ENCODE peak calls at places on chromosomes 13 and 19, in seven cellular contexts. B is A549, V is left ventricle myocardium inferior, S is lower lobe of right lung, D is GM23338, P is mammary epithelial cell, O is right cardiac atrium. I is an unnamed sample. For H3K4me1, the result is how much of the 10 kb centered on the place peaks cover.

GRCh38 chr13:51913421-51914136 is 51.8 kb downstream of the CCDC70 start:
- DNase-seq in B (no peak), V (no peak), S (no peak), D (peak), P (no peak), O (no peak), I (no peak)

GRCh38 chr13:39415403-39415802 is 187.6 kb downstream of the LHFPL6 start:
- DNase-seq in B (no peak), V (peak), S (peak), D (peak), P (peak), O (peak), I (peak)

GRCh38 chr19:35118268-35119026 is 2.8 kb downstream of the FXYD3 start:
- DNase-seq in B (no peak), V (no peak), S (peak), D (no peak), P (no peak), O (peak), I (no peak)

GRCh38 chr19:16516381-16516780 is 20.2 kb downstream of the C19orf44 start:
- DNase-seq in B (no peak), V (no peak), S (no peak), D (no peak), P (no peak), O (no peak), I (no peak)

GRCh38 chr13:32426191-32426980 is 1.5 kb downstream of the N4BP2L1 start:
- DNase-seq in B (no peak), V (no peak), S (no peak), D (no peak), P (no peak), O (no peak), I (no peak)

GRCh38 chr13:66657165-66657895 is 572.8 kb downstream of the PCDH9 start:
- DNase-seq in B (peak), V (peak), S (peak), D (peak), P (peak), O (peak), I (no peak)

GRCh38 chr13:48559638-48560320 is 26.9 kb upstream of the RCBTB2 start:
- DNase-seq in B (no peak), V (no peak), S (no peak), D (no peak), P (peak), O (no peak), I (no peak)

GRCh38 chr13:41122838-41123237 is 9.8 kb downstream of the KBTBD6 start:
- DNase-seq in B (no peak), V (no peak), S (no peak), D (no peak), P (peak), O (no peak), I (no peak)

GRCh38 chr19:22832031-22832762 is at the start of gene ZNF723:
- DNase-seq in B (no peak), V (no peak), S (peak), D (peak), P (no peak), O (no peak), I (no peak)

GRCh38 chr19:49200238-49200862 is 42.8 kb downstream of the TRPM4 start:
- DNase-seq in B (peak), V (no peak), S (peak), D (peak), P (no peak), O (no peak), I (no peak)

GRCh38 chr13:84097148-84097547 is 214.9 kb upstream of the SLITRK1 start:
- DNase-seq in B (no peak), V (no peak), S (no peak), D (no peak), P (no peak), O (no peak), I (no peak)

GRCh38 chr13:31781064-31781463 is 41.7 kb downstream of the RXFP2 start:
- DNase-seq in B (no peak), V (no peak), S (no peak), D (no peak), P (no peak), O (no peak), I (no peak)

GRCh38 chr13:45206340-45206739 is 5.5 kb upstream of the KCTD4 start:
- DNase-seq in B (peak), V (no peak), S (no peak), D (no peak), P (peak), O (no peak), I (no peak)

GRCh38 chr13:24618219-24618955 is 61.8 kb upstream of the ATP12A start:
- DNase-seq in B (no peak), V (no peak), S (no peak), D (no peak), P (no peak), O (no peak), I (no peak)

GRCh38 chr13:106573279-106573831 is 5.4 kb upstream of the ARGLU1 start:
- DNase-seq in B (no peak), V (no peak), S (no peak), D (no peak), P (no peak), O (no peak), I (no peak)

GRCh38 chr19:6802336-6803035 is 30.0 kb downstream of the VAV1 start:
- DNase-seq in B (peak), V (peak), S (peak), D (peak), P (no peak), O (peak), I (no peak)

GRCh38 chr19:18312021-18312534 is 10.8 kb downstream of the LSM4 start:
- DNase-seq in B (no peak), V (no peak), S (no peak), D (no peak), P (no peak), O (no peak), I (no peak)

GRCh38 chr13:99972190-99972731 is 694 bp upstream of the ZIC5 start:
- DNase-seq in B (no peak), V (no peak), S (no peak), D (peak), P (no peak), O (no peak), I (no peak)

GRCh38 chr13:51240888-51241475 is 18.8 kb downstream of the FAM124A start:
- DNase-seq in B (no peak), V (no peak), S (no peak), D (no peak), P (no peak), O (no peak), I (no peak)

GRCh38 chr13:33349996-33350826 is 64.7 kb upstream of the STARD13 start:
- DNase-seq in B (peak), V (peak), S (peak), D (peak), P (no peak), O (peak), I (peak)

GRCh38 chr13:97101912-97102311 is 107.6 kb upstream of the OXGR1 start:
- DNase-seq in B (no peak), V (no peak), S (no peak), D (no peak), P (no peak), O (no peak), I (no peak)

GRCh38 chr13:59948686-59949085 is 215.0 kb downstream of the DIAPH3 start:
- DNase-seq in B (no peak), V (no peak), S (no peak), D (no peak), P (no peak), O (no peak), I (no peak)

GRCh38 chr19:43572172-43572588 is 3.1 kb downstream of the XRCC1 start:
- DNase-seq in B (no peak), V (no peak), S (no peak), D (no peak), P (no peak), O (no peak), I (no peak)

GRCh38 chr19:56746367-56746766 is 74.8 kb upstream of the ZNF835 start:
- DNase-seq in B (no peak), V (no peak), S (no peak), D (no peak), P (no peak), O (no peak), I (no peak)

GRCh38 chr13:65836066-65836465 is 1394.1 kb downstream of the PCDH9 start:
- DNase-seq in B (no peak), V (no peak), S (no peak), D (no peak), P (no peak), O (no peak), I (no peak)

GRCh38 chr13:99863789-99864626 is 107.6 kb downstream of the ZIC5 start:
- DNase-seq in B (no peak), V (no peak), S (no peak), D (no peak), P (no peak), O (no peak), I (no peak)

GRCh38 chr13:66367356-66367755 is 862.8 kb downstream of the PCDH9 start:
- DNase-seq in B (no peak), V (no peak), S (no peak), D (no peak), P (no peak), O (no peak), I (no peak)

GRCh38 chr13:53158201-53158600 is 129.6 kb downstream of the OLFM4 start:
- DNase-seq in B (no peak), V (no peak), S (no peak), D (no peak), P (no peak), O (no peak), I (no peak)

GRCh38 chr19:3849092-3849491 is 19.7 kb downstream of the ZFR2 start:
- DNase-seq in B (no peak), V (no peak), S (no peak), D (peak), P (peak), O (no peak), I (no peak)

GRCh38 chr19:34493038-34493648 is 11.6 kb downstream of the WTIP start:
- DNase-seq in B (no peak), V (no peak), S (no peak), D (no peak), P (no peak), O (no peak), I (peak)

GRCh38 chr19:16074488-16075365 is 1.6 kb upstream of the TPM4 start:
- DNase-seq in B (no peak), V (no peak), S (peak), D (no peak), P (no peak), O (no peak), I (peak)

GRCh38 chr13:52950436-52950960 is 78.1 kb upstream of the OLFM4 start:
- DNase-seq in B (no peak), V (no peak), S (no peak), D (no peak), P (no peak), O (no peak), I (no peak)

GRCh38 chr13:30998548-30999140 is 66.2 kb downstream of the TEX26 start:
- DNase-seq in B (no peak), V (no peak), S (no peak), D (no peak), P (peak), O (no peak), I (peak)

GRCh38 chr19:35642798-35643254 is 1.3 kb downstream of the ETV2 start:
- DNase-seq in B (no peak), V (no peak), S (no peak), D (peak), P (no peak), O (no peak), I (peak)

GRCh38 chr13:20514866-20515265 is 10.8 kb downstream of the CRYL1 start:
- DNase-seq in B (no peak), V (no peak), S (no peak), D (no peak), P (no peak), O (no peak), I (no peak)

GRCh38 chr13:43110036-43110435 is 86.7 kb downstream of the DNAJC15 start:
- DNase-seq in B (no peak), V (no peak), S (no peak), D (no peak), P (no peak), O (no peak), I (no peak)

GRCh38 chr13:39023316-39023715 is 14.6 kb downstream of the PROSER1 start:
- DNase-seq in B (no peak), V (no peak), S (no peak), D (peak), P (no peak), O (no peak), I (no peak)

GRCh38 chr19:13817018-13817614 is 21.9 kb downstream of the ZSWIM4 start:
- DNase-seq in B (no peak), V (no peak), S (peak), D (peak), P (no peak), O (no peak), I (no peak)

GRCh38 chr13:49421391-49421790 is 22.5 kb downstream of the CAB39L start:
- DNase-seq in B (no peak), V (no peak), S (no peak), D (peak), P (peak), O (no peak), I (no peak)

DNA sequence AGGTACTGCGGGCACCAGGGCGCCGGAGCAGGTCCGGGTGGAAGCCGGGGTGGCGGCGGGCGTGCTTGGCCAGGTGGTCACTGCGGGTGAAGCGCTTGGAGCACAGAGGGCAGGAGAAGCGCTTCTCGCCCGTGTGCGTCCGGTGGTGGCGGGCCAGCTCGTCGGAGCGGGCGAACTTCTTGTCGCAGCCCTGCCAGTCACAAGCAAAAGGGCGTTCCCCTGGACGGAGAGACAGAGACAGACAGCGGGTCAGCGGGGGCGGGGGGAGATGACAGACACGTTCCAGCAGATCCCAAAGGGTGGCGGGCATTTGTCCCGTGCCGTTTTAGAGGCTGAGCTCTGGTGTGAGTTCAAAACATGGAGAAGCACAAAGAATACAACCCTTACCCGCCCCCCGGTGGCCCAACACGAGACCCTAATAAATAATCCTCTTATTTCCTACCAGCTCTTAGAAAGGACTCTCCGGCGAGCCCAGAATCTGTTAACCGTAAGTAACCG is 6.3 kb upstream of the REXO1 start:
- DNase-seq in B (no peak), V (peak), S (peak), D (peak), P (no peak), O (peak), I (no peak)
- H3K4me1 ChIP-seq in B (half or more), V (half or more), S (half or more), D (under half), P (half or more), O (under half), I (under half)

DNA sequence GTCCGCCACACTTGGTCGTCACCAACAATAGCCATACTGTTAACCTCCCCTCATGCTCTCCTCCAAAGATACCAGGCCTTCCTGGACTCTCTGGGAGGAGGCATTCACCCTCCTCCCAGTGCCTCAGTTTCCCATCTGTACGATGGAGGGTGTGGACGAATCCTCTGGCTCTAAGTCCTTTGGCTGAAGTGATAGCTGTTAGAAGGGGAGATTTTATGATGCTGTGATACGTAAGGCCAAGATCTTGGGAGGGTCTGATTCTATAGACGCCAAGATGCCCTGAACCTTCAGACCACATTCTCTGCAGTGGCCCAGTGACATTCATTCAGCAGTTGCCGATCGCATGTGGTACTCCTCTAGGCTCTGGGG is 14.8 kb upstream of the NOP53 start:
- DNase-seq in B (no peak), V (no peak), S (no peak), D (no peak), P (no peak), O (no peak), I (no peak)
- H3K4me1 ChIP-seq in B (under half), V (half or more), S (half or more), D (under half), P (under half), O (under half), I (under half)

GRCh38 chr13:110521946-110522345 is 39.6 kb downstream of the RAB20 start:
- DNase-seq in B (no peak), V (no peak), S (peak), D (no peak), P (no peak), O (no peak), I (no peak)

GRCh38 chr13:110521296-110521680 is 40.2 kb downstream of the RAB20 start:
- DNase-seq in B (no peak), V (no peak), S (no peak), D (no peak), P (no peak), O (no peak), I (no peak)

GRCh38 chr13:110519046-110519445 is 42.5 kb downstream of the RAB20 start:
- DNase-seq in B (no peak), V (no peak), S (no peak), D (no peak), P (no peak), O (peak), I (no peak)

GRCh38 chr13:110519506-110519905 is 42.0 kb downstream of the RAB20 start:
- DNase-seq in B (no peak), V (no peak), S (no peak), D (no peak), P (no peak), O (peak), I (no peak)

GRCh38 chr13:110520431-110521295 is 40.9 kb downstream of the RAB20 start:
- DNase-seq in B (no peak), V (peak), S (peak), D (no peak), P (no peak), O (peak), I (peak)
- H3K4me1 ChIP-seq in B (under half), V (half or more), S (half or more), D (under half), P (under half), O (under half), I (under half)

GRCh38 chr13:98543380-98544104 is 33.4 kb downstream of the STK24 start:
- DNase-seq in B (no peak), V (no peak), S (no peak), D (no peak), P (no peak), O (no peak), I (no peak)
- H3K4me1 ChIP-seq in B (under half), V (half or more), S (half or more), D (under half), P (under half), O (under half), I (under half)

GRCh38 chr19:54418930-54419800 is 3.9 kb downstream of the TTYH1 start:
- DNase-seq in B (no peak), V (no peak), S (no peak), D (no peak), P (no peak), O (peak), I (no peak)

GRCh38 chr19:54415901-54416621 is 797 bp downstream of the TTYH1 start:
- DNase-seq in B (no peak), V (no peak), S (no peak), D (no peak), P (no peak), O (no peak), I (no peak)

GRCh38 chr19:54420068-54420382 is 4.8 kb downstream of the TTYH1 start:
- DNase-seq in B (no peak), V (no peak), S (no peak), D (no peak), P (no peak), O (no peak), I (no peak)

GRCh38 chr19:54416695-54417491 is 1.6 kb downstream of the TTYH1 start:
- DNase-seq in B (no peak), V (no peak), S (no peak), D (peak), P (no peak), O (no peak), I (no peak)

GRCh38 chr19:54418030-54418929 is 3.0 kb downstream of the TTYH1 start:
- DNase-seq in B (no peak), V (no peak), S (no peak), D (peak), P (no peak), O (no peak), I (no peak)
- H3K4me1 ChIP-seq in B (under half), V (under half), S (under half), D (under half), P (under half), O (under half), I (under half)

GRCh38 chr13:36914648-36915047 is 5.4 kb downstream of the SMAD9 start:
- DNase-seq in B (no peak), V (no peak), S (no peak), D (no peak), P (no peak), O (no peak), I (no peak)
- H3K4me1 ChIP-seq in B (under half), V (under half), S (under half), D (under half), P (under half), O (under half), I (under half)

GRCh38 chr19:4984448-4984990 is 15.6 kb downstream of the KDM4B start:
- DNase-seq in B (no peak), V (no peak), S (no peak), D (no peak), P (no peak), O (peak), I (no peak)
- H3K4me1 ChIP-seq in B (under half), V (half or more), S (under half), D (under half), P (under half), O (under half), I (under half)

I was measured in ovary.